ENCODE peak calls at places on chromosome 11, in six cellular contexts. H is effector memory CD4-positive, alpha-beta T cell; P is naive thymus-derived CD4-positive, alpha-beta T cell; E is fibroblast of lung; J is CD8-positive, alpha-beta memory T cell; K is psoas muscle. G is an unnamed sample. For H3K36me3, H3K4me1 and H3K27me3, the result is how much of the 10 kb centered on the place peaks cover.

GRCh38 chr11:44030276-44030932 is 17.4 kb upstream of the ACCSL start:
- DNase-seq in H (no peak), E (peak), K (no peak), J (no peak), P (no peak), G (no peak)

GRCh38 chr11:8217926-8218325 is 45.8 kb downstream of the LMO1 start:
- DNase-seq in P (no peak), H (no peak), J (no peak), K (no peak), E (no peak), G (no peak)

GRCh38 chr11:57792060-57792541 is 30.5 kb downstream of the CTNND1 start:
- DNase-seq in H (peak), E (peak), J (peak), K (peak), P (peak), G (no peak)

GRCh38 chr11:106321601-106322000 is 244.1 kb downstream of the AASDHPPT start:
- DNase-seq in E (no peak), P (no peak), K (no peak), J (no peak), H (no peak), G (no peak)

GRCh38 chr11:2302844-2303626 is 1.2 kb downstream of the TSPAN32 start:
- DNase-seq in K (no peak), E (no peak), P (no peak), J (no peak), H (no peak), G (no peak)

GRCh38 chr11:105230586-105230985 is 91.0 kb upstream of the CARD18 start:
- DNase-seq in J (no peak), H (no peak), K (no peak), E (no peak), P (no peak), G (no peak)

GRCh38 chr11:108635106-108635505 is 29.8 kb upstream of the DDX10 start:
- DNase-seq in H (no peak), J (no peak), K (no peak), E (peak), P (no peak), G (no peak)

GRCh38 chr11:45150301-45150700 is 3.9 kb downstream of the PRDM11 start:
- DNase-seq in H (no peak), P (no peak), E (no peak), K (no peak), J (no peak), G (no peak)

GRCh38 chr11:1034001-1034400 is 2.5 kb downstream of the MUC6 start:
- DNase-seq in P (no peak), E (no peak), H (no peak), J (no peak), K (no peak), G (no peak)

GRCh38 chr11:118202599-118203422 is 22.0 kb downstream of the JAML start:
- DNase-seq in J (peak), K (no peak), H (peak), P (no peak), E (no peak), G (no peak)

GRCh38 chr11:20397281-20397680 is 9.8 kb downstream of the PRMT3 start:
- DNase-seq in E (peak), H (no peak), K (no peak), P (no peak), J (no peak), G (peak)

GRCh38 chr11:104106136-104106754 is 57.7 kb downstream of the PDGFD start:
- DNase-seq in E (peak), K (no peak), P (no peak), H (no peak), J (no peak), G (no peak)

GRCh38 chr11:115741376-115741775 is 237.2 kb upstream of the CADM1 start:
- DNase-seq in P (no peak), K (no peak), H (no peak), E (no peak), J (no peak), G (peak)

GRCh38 chr11:17368551-17368950 is 17.0 kb downstream of the NCR3LG1 start:
- DNase-seq in E (no peak), H (no peak), P (no peak), K (no peak), J (no peak), G (no peak)

GRCh38 chr11:86129775-86130540 is 61.1 kb upstream of the PICALM start:
- DNase-seq in H (no peak), E (no peak), K (no peak), P (no peak), J (no peak), G (no peak)

GRCh38 chr11:130801287-130802146 is 114.8 kb downstream of the SNX19 start:
- DNase-seq in E (peak), K (no peak), P (no peak), H (no peak), J (no peak), G (no peak)

GRCh38 chr11:8756201-8756600 is 73.6 kb downstream of the RPL27A start:
- DNase-seq in E (peak), H (no peak), J (no peak), K (no peak), P (no peak), G (no peak)

GRCh38 chr11:121964591-121964990 is 151.4 kb downstream of the BLID start:
- DNase-seq in P (no peak), E (peak), K (no peak), H (no peak), J (no peak), G (no peak)

GRCh38 chr11:70410276-70410675 is 11.9 kb downstream of the CTTN start:
- DNase-seq in K (no peak), H (no peak), E (no peak), P (no peak), J (no peak), G (no peak)

GRCh38 chr11:127470485-127470884 is 469.9 kb upstream of the KIRREL3 start:
- DNase-seq in P (no peak), K (no peak), E (no peak), J (no peak), H (no peak), G (peak)

GRCh38 chr11:119743041-119743440 is 14.0 kb upstream of the NECTIN1 start:
- DNase-seq in H (no peak), P (no peak), K (no peak), J (no peak), E (no peak), G (no peak)

GRCh38 chr11:83464181-83464580 is 178.0 kb upstream of the CCDC90B start:
- DNase-seq in H (no peak), J (no peak), K (no peak), E (no peak), P (no peak), G (no peak)

GRCh38 chr11:1350086-1350725 is 39.5 kb upstream of the BRSK2 start:
- DNase-seq in J (no peak), P (no peak), E (no peak), H (no peak), K (no peak), G (no peak)

GRCh38 chr11:88475991-88476418 is 138.5 kb upstream of the CTSC start:
- DNase-seq in K (no peak), H (no peak), E (peak), J (no peak), P (no peak), G (no peak)

GRCh38 chr11:460331-461199 is 10.5 kb downstream of the PTDSS2 start:
- DNase-seq in J (no peak), H (no peak), K (no peak), P (no peak), E (peak), G (no peak)

GRCh38 chr11:35525501-35526175 is at the start of gene PAMR1:
- DNase-seq in P (no peak), K (peak), E (peak), H (no peak), J (no peak), G (peak)

GRCh38 chr11:58578136-58578634 is 678 bp upstream of the ZFP91 start:
- DNase-seq in E (peak), P (no peak), J (peak), K (peak), H (peak), G (peak)

GRCh38 chr11:102389253-102389652 is 42.2 kb downstream of the BIRC2 start:
- DNase-seq in J (no peak), K (no peak), H (no peak), E (peak), P (no peak), G (no peak)
- H3K36me3 ChIP-seq in J (under half), K (half or more), H (under half), E (under half), P (under half), G (under half)

GRCh38 chr11:69385466-69385820 is 91.5 kb downstream of the MYEOV start:
- DNase-seq in J (no peak), H (no peak), E (no peak), P (no peak), K (no peak), G (no peak)
- H3K4me1 ChIP-seq in J (under half), H (under half), E (under half), P (under half), K (under half), G (under half)

GRCh38 chr11:114026355-114026754 is 33.2 kb upstream of the ZBTB16 start:
- DNase-seq in J (peak), H (no peak), P (no peak), K (no peak), E (peak), G (peak)
- H3K27me3 ChIP-seq in J (under half), H (under half), P (under half), K (under half), E (under half), G (under half)

GRCh38 chr11:65861165-65861505 is 902 bp downstream of the MUS81 start:
- DNase-seq in J (no peak), H (no peak), E (peak), P (peak), K (no peak), G (peak)
- H3K36me3 ChIP-seq in J (under half), H (under half), E (under half), P (half or more), K (under half), G (half or more)

GRCh38 chr11:6489338-6489737 is 7.7 kb upstream of the DNHD1 start:
- DNase-seq in J (no peak), K (no peak), H (no peak), E (no peak), P (no peak), G (no peak)

GRCh38 chr11:6486938-6487337 is 5.6 kb downstream of the TIMM10B start:
- DNase-seq in J (no peak), H (no peak), E (no peak), K (no peak), P (no peak), G (no peak)

GRCh38 chr11:6488342-6488741 is 7.0 kb downstream of the TIMM10B start:
- DNase-seq in E (no peak), J (no peak), K (no peak), H (no peak), P (no peak), G (no peak)

GRCh38 chr11:6486256-6486655 is 5.0 kb downstream of the TIMM10B start:
- DNase-seq in H (no peak), P (no peak), E (no peak), J (no peak), K (no peak), G (no peak)

GRCh38 chr11:6488831-6489230 is 7.5 kb downstream of the TIMM10B start:
- DNase-seq in H (no peak), J (no peak), P (no peak), E (no peak), K (no peak), G (no peak)
- H3K4me1 ChIP-seq in H (under half), J (under half), P (under half), E (under half), K (under half), G (under half)

GRCh38 chr11:62928011-62928410 is 6.8 kb upstream of the CHRM1 start:
- DNase-seq in H (no peak), E (no peak), J (no peak), K (no peak), P (no peak), G (no peak)
- H3K27me3 ChIP-seq in H (half or more), E (under half), J (under half), K (under half), P (under half), G (under half)

DNA sequence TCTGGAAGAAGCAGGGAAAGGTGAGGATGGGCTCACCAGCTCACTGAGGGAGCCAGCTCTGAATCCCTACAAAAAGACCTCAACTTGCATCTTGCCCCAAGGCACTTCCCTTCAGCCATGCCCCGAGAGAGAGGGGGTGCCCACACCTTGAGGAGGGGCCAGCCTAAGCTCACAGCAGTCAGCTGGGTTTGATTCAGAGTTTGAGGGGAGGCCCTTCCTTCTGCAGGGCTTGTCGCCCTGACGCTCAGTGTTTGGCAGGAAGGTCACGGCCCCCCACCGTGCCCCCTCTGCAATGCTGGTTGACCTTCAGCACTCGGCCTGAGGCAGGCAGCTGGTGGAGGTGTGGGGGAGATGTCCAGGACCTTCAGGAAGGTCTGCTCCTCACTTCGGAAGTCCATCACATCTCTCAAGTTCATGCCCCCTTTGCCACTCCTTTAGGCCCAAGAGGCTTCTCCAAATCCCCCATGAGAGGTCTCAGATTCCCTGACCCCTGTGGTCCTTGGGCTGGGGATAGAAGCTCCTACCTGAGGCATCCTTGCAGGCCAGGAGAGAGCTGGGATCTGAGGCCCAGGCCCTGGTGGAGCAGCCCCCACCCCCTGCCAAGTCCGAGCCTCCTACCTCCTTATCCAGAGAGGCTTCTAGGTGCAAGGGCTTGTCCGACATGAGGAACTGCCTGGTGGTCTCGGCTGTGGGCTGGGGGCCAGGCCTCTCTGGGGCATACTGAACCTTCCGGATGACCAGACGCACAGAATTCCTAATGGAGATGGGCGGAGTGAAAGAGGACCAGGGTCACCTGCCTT is 37.6 kb downstream of the TPBGL start:
- DNase-seq in E (no peak), H (no peak), K (no peak), J (no peak), P (no peak), G (no peak)
- H3K36me3 ChIP-seq in E (under half), H (under half), K (under half), J (under half), P (half or more), G (under half)

DNA sequence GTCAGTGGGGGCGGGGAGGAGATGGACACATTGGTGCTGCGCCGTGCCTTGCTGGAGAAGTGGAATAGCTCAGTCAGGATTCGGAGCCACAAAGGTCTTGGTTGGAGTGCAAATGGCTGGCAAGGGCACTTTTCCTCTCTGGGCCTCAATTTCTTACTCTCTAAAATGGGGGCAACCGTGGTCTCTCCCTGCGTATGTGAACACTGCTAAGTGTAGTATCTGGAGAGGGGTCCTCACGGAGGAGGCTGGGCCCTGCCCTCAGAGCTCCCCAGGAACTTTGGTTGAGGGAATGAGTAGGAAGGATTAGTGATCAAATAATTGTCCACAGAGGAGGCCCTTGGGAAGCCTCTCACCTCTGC is 521 bp downstream of the P2RY6 start:
- DNase-seq in J (no peak), E (no peak), K (no peak), P (no peak), H (no peak), G (no peak)
- H3K4me1 ChIP-seq in J (under half), E (under half), K (under half), P (under half), H (under half), G (under half)

GRCh38 chr11:128684582-128685382 is 9.1 kb upstream of the FLI1 start:
- DNase-seq in K (no peak), J (no peak), E (no peak), P (no peak), H (no peak), G (no peak)
- H3K27me3 ChIP-seq in K (under half), J (under half), E (half or more), P (under half), H (under half), G (under half)